ENCODE peak calls at places on chromosomes 2 and 18, in five cellular contexts. P is GM12878, H is A549, W is K562, N is SK-N-SH. J is an unnamed sample.

GRCh38 chr2:142422041-142422440 is 291.2 kb upstream of the LRP1B start:
- DNase-seq in P (no peak), H (no peak), W (no peak), N (no peak), J (no peak)

GRCh38 chr2:201900362-201900761 is 94.0 kb downstream of the CDK15 start:
- DNase-seq in P (no peak), H (no peak), W (no peak), N (no peak), J (peak)

GRCh38 chr2:229779650-229780049 is 65.3 kb upstream of the DNER start:
- DNase-seq in P (no peak), H (no peak), W (no peak), N (no peak), J (peak)

GRCh38 chr2:54634564-54635511 is 88.6 kb upstream of the EML6 start:
- DNase-seq in P (peak), H (peak), W (no peak), N (no peak), J (peak)

GRCh38 chr2:12923907-12924610 is 207.3 kb downstream of the TRIB2 start:
- DNase-seq in P (no peak), H (no peak), W (no peak), N (no peak), J (peak)

GRCh38 chr18:63336366-63337099 is 17.0 kb upstream of the BCL2 start:
- DNase-seq in P (no peak), H (peak), W (no peak), N (no peak), J (peak)

GRCh38 chr2:84481702-84482101 is 22.6 kb upstream of the SUCLG1 start:
- DNase-seq in P (no peak), H (no peak), W (no peak), N (no peak), J (peak)

GRCh38 chr2:117981810-117982209 is 32.1 kb downstream of the CCDC93 start:
- DNase-seq in P (no peak), H (no peak), W (no peak), N (no peak), J (no peak)

GRCh38 chr18:49531678-49532153 is 30.1 kb upstream of the LIPG start:
- DNase-seq in P (no peak), H (no peak), W (no peak), N (no peak), J (no peak)

GRCh38 chr18:29164993-29165599 is 988.2 kb upstream of the CDH2 start:
- DNase-seq in P (no peak), H (peak), W (no peak), N (no peak), J (peak)

GRCh38 chr2:239267411-239267941 is 133.3 kb downstream of the HDAC4 start:
- DNase-seq in P (peak), H (no peak), W (peak), N (no peak), J (peak)

GRCh38 chr2:216315817-216316603 is 56.3 kb downstream of the MARCHF4 start:
- DNase-seq in P (no peak), H (peak), W (no peak), N (peak), J (peak)

GRCh38 chr2:26396734-26397298 is 4.9 kb upstream of the DRC1 start:
- DNase-seq in P (no peak), H (no peak), W (peak), N (no peak), J (no peak)

GRCh38 chr2:109045505-109045904 is 56.5 kb upstream of the EDAR start:
- DNase-seq in P (no peak), H (no peak), W (no peak), N (no peak), J (no peak)
- TF ChIP-seq RCOR1 in P (no peak), H (no peak), W (no peak), N (no peak), J (no peak)

GRCh38 chr2:61905372-61906186 is at the start of gene COMMD1:
- DNase-seq in P (peak), H (peak), W (peak), N (peak), J (peak)

GRCh38 chr2:61906187-61906470 is 655 bp downstream of the COMMD1 start:
- DNase-seq in P (no peak), H (no peak), W (no peak), N (no peak), J (no peak)

GRCh38 chr2:61910603-61911002 is 5.1 kb downstream of the COMMD1 start:
- DNase-seq in P (no peak), H (no peak), W (no peak), N (no peak), J (no peak)

GRCh38 chr2:61911510-61911909 is 6.0 kb downstream of the COMMD1 start:
- DNase-seq in P (no peak), H (peak), W (no peak), N (no peak), J (peak)
- TF ChIP-seq RCOR1 in P (no peak), H (no peak), W (no peak), N (no peak), J (no peak)

GRCh38 chr2:65388051-65388531 is 44.3 kb downstream of the SPRED2 start:
- DNase-seq in P (peak), H (no peak), W (no peak), N (peak), J (no peak)
- TF ChIP-seq RCOR1 in P (no peak), H (no peak), W (no peak), N (no peak), J (no peak)

GRCh38 chr2:224059178-224059577 is 20.1 kb upstream of the SERPINE2 start:
- DNase-seq in P (no peak), H (no peak), W (no peak), N (no peak), J (no peak)
- TF ChIP-seq RCOR1 in P (no peak), H (no peak), W (no peak), N (no peak), J (no peak)

GRCh38 chr2:10195278-10196219 is 73.0 kb downstream of the RRM2 start:
- DNase-seq in P (no peak), H (no peak), W (no peak), N (peak), J (no peak)

GRCh38 chr2:10194021-10194820 is 71.7 kb downstream of the RRM2 start:
- DNase-seq in P (no peak), H (no peak), W (no peak), N (peak), J (peak)

GRCh38 chr2:10193276-10193675 is 70.7 kb downstream of the RRM2 start:
- DNase-seq in P (no peak), H (no peak), W (no peak), N (peak), J (no peak)

GRCh38 chr2:10196948-10197717 is 74.6 kb downstream of the RRM2 start:
- DNase-seq in P (no peak), H (no peak), W (no peak), N (no peak), J (no peak)

DNA sequence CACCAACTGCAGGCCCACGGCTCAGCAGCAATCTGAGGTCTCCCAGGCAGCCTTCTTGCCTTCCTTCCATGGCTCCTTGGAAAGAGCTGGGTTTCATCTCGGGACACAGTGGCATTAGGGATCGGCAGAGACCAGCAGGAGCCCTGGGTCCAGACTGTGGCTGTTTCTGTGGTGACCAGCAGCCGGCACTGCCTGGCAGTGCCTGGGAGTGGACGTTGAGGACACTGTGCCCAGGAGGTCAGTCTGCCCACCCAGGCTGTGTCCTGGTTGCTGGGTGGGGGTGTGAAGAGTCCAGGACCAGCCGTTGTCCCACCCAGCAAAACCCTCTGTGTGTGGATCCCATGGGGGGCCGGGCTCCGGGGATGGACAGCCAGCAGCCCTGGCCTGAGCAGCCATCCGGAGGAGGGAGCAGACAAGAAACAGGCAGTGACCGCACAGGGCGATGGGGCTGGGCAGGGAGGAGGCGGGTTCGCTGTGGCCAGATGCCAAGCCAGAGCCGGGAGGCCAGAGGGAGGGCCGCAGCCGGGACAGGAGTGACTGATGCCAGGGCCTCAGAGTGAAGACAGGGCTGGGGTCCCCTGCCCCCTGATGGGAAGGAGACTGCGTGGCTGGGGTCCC is 73.8 kb downstream of the RRM2 start:
- DNase-seq in P (no peak), H (no peak), W (no peak), N (peak), J (no peak)
- TF ChIP-seq RCOR1 in P (no peak), H (no peak), W (no peak), N (no peak), J (no peak)

GRCh38 chr2:30454571-30454970 is 7.5 kb downstream of the LCLAT1 start:
- DNase-seq in P (no peak), H (no peak), W (no peak), N (no peak), J (peak)

GRCh38 chr2:30456578-30456977 is 9.5 kb downstream of the LCLAT1 start:
- DNase-seq in P (no peak), H (no peak), W (no peak), N (no peak), J (no peak)

GRCh38 chr2:30456106-30456505 is 9.1 kb downstream of the LCLAT1 start:
- DNase-seq in P (no peak), H (no peak), W (no peak), N (no peak), J (no peak)

GRCh38 chr2:30453498-30453897 is 6.5 kb downstream of the LCLAT1 start:
- DNase-seq in P (no peak), H (no peak), W (no peak), N (no peak), J (no peak)

DNA sequence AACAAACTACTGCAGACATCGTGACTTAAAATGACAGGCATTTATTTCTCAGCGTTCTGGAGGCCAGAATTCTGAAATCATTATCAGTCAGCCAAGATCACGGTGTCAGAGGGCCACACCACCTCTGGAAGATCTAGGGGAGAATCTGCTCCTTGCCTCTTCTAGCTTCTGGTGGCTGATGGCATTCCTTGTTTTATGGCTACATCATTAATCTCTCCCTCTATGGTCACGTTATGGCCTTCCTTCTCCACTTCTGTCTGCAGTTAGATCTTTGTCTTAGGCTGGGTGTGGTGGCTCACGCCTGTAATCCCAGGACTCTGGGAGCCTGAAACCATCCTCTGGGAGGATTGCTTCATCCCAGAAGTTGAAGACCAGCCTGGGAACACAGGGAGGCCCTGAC is 8.3 kb downstream of the LCLAT1 start:
- DNase-seq in P (no peak), H (no peak), W (no peak), N (no peak), J (no peak)
- TF ChIP-seq RCOR1 in P (no peak), H (no peak), W (no peak), N (no peak), J (no peak)

DNA sequence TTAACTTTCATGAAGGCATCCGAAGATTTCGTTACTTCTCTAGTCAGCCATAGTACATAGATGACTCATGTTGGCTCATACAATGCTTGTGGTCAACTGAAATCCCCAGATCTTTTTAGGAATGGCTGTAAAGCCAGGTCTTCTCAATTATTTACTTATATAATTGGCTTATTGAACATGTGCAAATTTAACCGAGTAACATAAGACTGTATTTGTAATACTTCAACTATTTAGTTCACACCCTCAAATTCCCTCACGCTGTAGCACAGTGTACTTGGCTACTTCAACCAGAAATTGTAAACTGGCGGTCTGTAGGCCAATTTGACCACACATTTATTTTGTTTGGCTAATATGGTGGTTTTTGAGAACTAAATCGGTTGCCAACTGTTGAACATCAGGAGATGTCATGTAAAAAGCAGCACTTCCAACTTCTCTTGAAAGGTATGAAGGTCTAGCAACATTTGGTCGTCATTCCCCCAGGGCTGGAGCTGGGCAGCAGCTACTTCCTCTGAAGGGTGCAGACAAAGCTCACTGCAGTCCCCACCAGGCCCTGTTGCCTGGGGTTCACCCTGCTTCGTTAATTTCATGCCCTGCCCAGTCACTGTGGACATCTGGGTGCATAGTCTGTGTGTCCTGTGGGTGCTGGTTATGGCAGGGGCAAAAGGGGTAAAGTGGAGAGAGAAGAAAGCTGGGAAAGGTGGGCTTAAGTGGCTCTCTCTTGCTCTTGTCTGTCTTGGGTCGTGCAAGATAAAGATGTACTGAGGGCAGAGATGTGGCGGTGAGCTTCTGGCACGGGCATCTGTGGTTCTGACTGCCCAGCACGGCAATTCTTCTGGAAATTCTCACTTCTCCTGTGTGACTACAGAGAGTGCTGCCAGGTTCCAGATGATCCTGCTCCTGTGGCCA is 3.2 kb upstream of the SH3RF3 start:
- DNase-seq in P (no peak), H (peak), W (no peak), N (no peak), J (peak)
- TF ChIP-seq RCOR1 in P (no peak), H (no peak), W (no peak), N (no peak), J (no peak)

GRCh38 chr2:402206-402605 is 114.3 kb upstream of the ALKAL2 start:
- DNase-seq in P (no peak), H (no peak), W (no peak), N (no peak), J (no peak)

GRCh38 chr2:404581-404980 is 116.7 kb upstream of the ALKAL2 start:
- DNase-seq in P (no peak), H (no peak), W (no peak), N (no peak), J (no peak)

GRCh38 chr2:403682-404081 is 115.8 kb upstream of the ALKAL2 start:
- DNase-seq in P (no peak), H (no peak), W (no peak), N (no peak), J (no peak)

GRCh38 chr2:400988-401679 is 113.2 kb upstream of the ALKAL2 start:
- DNase-seq in P (no peak), H (no peak), W (no peak), N (no peak), J (no peak)

GRCh38 chr2:402721-403120 is 114.8 kb upstream of the ALKAL2 start:
- DNase-seq in P (no peak), H (no peak), W (no peak), N (no peak), J (no peak)
- TF ChIP-seq RCOR1 in P (no peak), H (no peak), W (no peak), N (no peak), J (no peak)

GRCh38 chr2:225086915-225087314 is 44.6 kb upstream of the DOCK10 start:
- DNase-seq in P (no peak), H (no peak), W (no peak), N (no peak), J (no peak)

GRCh38 chr2:225091336-225091735 is 49.1 kb upstream of the DOCK10 start:
- DNase-seq in P (no peak), H (peak), W (no peak), N (no peak), J (peak)

GRCh38 chr2:225086439-225086838 is 44.2 kb upstream of the DOCK10 start:
- DNase-seq in P (no peak), H (no peak), W (no peak), N (no peak), J (no peak)

GRCh38 chr2:225090746-225091145 is 48.5 kb upstream of the DOCK10 start:
- DNase-seq in P (no peak), H (peak), W (no peak), N (no peak), J (peak)
- TF ChIP-seq RCOR1 in P (no peak), H (no peak), W (no peak), N (no peak), J (no peak)